ENCODE peak calls at places on chromosomes 7 and 10, in nine cellular contexts. V is vagina, S is H1, J is transverse colon, M is breast epithelium, K is sigmoid colon, X is endothelial cell of umbilical vein, H is stomach, F is Panc1. A is an unnamed sample.

GRCh38 chr10:93463723-93464511 is 18.2 kb downstream of the MYOF start:
- DNase-seq in F (no peak), X (peak; percentile 41), H (no peak), V (no peak), K (peak; percentile 85), M (no peak), J (peak; percentile 37), S (no peak), A (no peak)

GRCh38 chr10:24897326-24897926 is 55.0 kb downstream of the PRTFDC1 start:
- DNase-seq in S (no peak), H (no peak), J (no peak), K (no peak), M (no peak), X (peak; percentile 79), F (no peak), V (no peak), A (no peak)

GRCh38 chr7:19957664-19958063 is 184.2 kb upstream of the TMEM196 start:
- DNase-seq in X (no peak), H (no peak), V (no peak), M (no peak), K (no peak), J (no peak), S (no peak), F (no peak), A (no peak)

GRCh38 chr10:12603766-12604470 is 254.6 kb downstream of the CAMK1D start:
- DNase-seq in V (peak; percentile 42), M (no peak), K (no peak), X (no peak), H (no peak), F (no peak), J (peak; percentile 39), S (no peak), A (no peak)

GRCh38 chr10:17782921-17783665 is 26.1 kb upstream of the MRC1 start:
- DNase-seq in S (no peak), X (peak; percentile 94), F (no peak), V (no peak), K (no peak), M (no peak), J (no peak), H (peak; percentile 56), A (no peak)

GRCh38 chr7:155913311-155913710 is 101.0 kb upstream of the SHH start:
- DNase-seq in V (no peak), X (no peak), S (no peak), H (no peak), J (no peak), F (no peak), K (no peak), M (no peak), A (no peak)

GRCh38 chr7:20275637-20276036 is 55.1 kb upstream of the ITGB8 start:
- DNase-seq in F (no peak), H (no peak), V (no peak), J (no peak), X (no peak), M (no peak), K (no peak), S (no peak), A (no peak)

GRCh38 chr7:139680676-139681462 is 96.9 kb downstream of the HIPK2 start:
- DNase-seq in H (peak; percentile 75), M (no peak), J (no peak), K (no peak), V (no peak), S (no peak), X (peak; percentile 91), F (peak; percentile 98), A (peak; percentile 85)

GRCh38 chr7:114663502-114663901 is 248.9 kb downstream of the FOXP2 start:
- DNase-seq in K (no peak), H (no peak), F (no peak), J (peak; percentile 8), M (no peak), S (no peak), X (peak; percentile 35), V (no peak), A (no peak)

GRCh38 chr7:156751319-156751718 is 110.7 kb downstream of the RNF32 start:
- DNase-seq in H (no peak), J (no peak), X (peak; percentile 6), S (no peak), M (no peak), V (no peak), K (no peak), F (no peak), A (no peak)

GRCh38 chr7:15508258-15508657 is 53.6 kb downstream of the AGMO start:
- DNase-seq in J (no peak), S (no peak), F (no peak), H (no peak), V (no peak), K (no peak), M (no peak), X (peak; percentile 93), A (no peak)

GRCh38 chr7:43565786-43566185 is 17.1 kb upstream of the STK17A start:
- DNase-seq in X (peak; percentile 19), S (no peak), J (no peak), K (no peak), M (no peak), H (no peak), F (no peak), V (no peak), A (no peak)

GRCh38 chr10:17175551-17175950 is 25.9 kb downstream of the TRDMT1 start:
- DNase-seq in X (peak; percentile 17), F (no peak), S (no peak), H (no peak), J (no peak), M (no peak), K (no peak), V (no peak), A (no peak)

GRCh38 chr10:48377751-48378585 is 71.5 kb downstream of the MAPK8 start:
- DNase-seq in F (peak; percentile 12), S (no peak), H (no peak), V (no peak), J (no peak), X (no peak), K (no peak), M (no peak), A (no peak)

DNA sequence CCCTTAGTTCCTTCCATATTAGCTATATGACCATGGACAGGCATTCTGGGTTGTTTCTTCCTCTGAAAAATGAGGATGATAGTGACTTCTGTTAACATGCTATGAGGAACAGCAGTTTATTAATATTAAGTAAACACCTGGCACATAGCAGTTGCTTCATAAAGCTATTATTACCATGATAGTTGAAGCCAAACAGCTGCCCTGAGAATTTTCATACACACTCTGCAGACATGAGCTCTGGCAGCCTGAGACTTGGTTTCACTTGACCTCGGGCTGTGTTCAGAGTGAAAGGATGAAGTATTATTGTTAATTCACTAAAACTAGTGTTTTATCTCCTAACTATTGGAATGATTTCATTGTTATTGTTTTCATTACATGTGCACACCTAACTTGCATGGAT is 15.2 kb upstream of the IMPDH1 start:
- DNase-seq in V (no peak), S (no peak), F (no peak), J (no peak), K (no peak), M (no peak), H (no peak), X (no peak), A (no peak)
- TF ChIP-seq POLR2AphosphoS5 in V (no peak), S (no peak), F (no peak), J (no peak), K (peak; percentile 56), M (no peak), H (no peak), X (no peak), A (no peak)

GRCh38 chr10:23354630-23355343 is 10.2 kb upstream of the C10orf67 start:
- DNase-seq in H (no peak), J (no peak), V (no peak), X (no peak), S (no peak), M (no peak), F (no peak), K (no peak), A (no peak)

GRCh38 chr10:23351914-23352313 is 7.3 kb upstream of the C10orf67 start:
- DNase-seq in M (no peak), J (no peak), X (no peak), S (no peak), H (no peak), K (no peak), V (no peak), F (no peak), A (no peak)
- TF ChIP-seq CTCF in M (no peak), J (no peak), X (no peak), S (no peak), H (no peak), K (no peak), V (no peak), F (no peak), A (no peak)

GRCh38 chr7:151493083-151493482 is 26.6 kb downstream of the RHEB start:
- DNase-seq in V (no peak), M (no peak), F (no peak), H (no peak), K (no peak), X (no peak), S (no peak), J (no peak), A (no peak)
- TF ChIP-seq POLR2AphosphoS5 in V (no peak), M (no peak), F (no peak), H (no peak), K (no peak), X (no peak), S (no peak), J (no peak), A (no peak)

GRCh38 chr10:51910189-51910588 is 210.8 kb upstream of the CSTF2T start:
- DNase-seq in K (no peak), V (no peak), S (peak; percentile 53), J (no peak), X (no peak), M (no peak), H (no peak), F (no peak), A (no peak)
- TF ChIP-seq CTCF in K (no peak), V (no peak), S (no peak), J (no peak), X (no peak), M (no peak), H (no peak), F (no peak), A (no peak)

GRCh38 chr7:26193432-26194206 is 6.9 kb downstream of the HNRNPA2B1 start:
- DNase-seq in H (no peak), M (no peak), V (no peak), X (no peak), S (no peak), K (no peak), F (no peak), J (no peak), A (no peak)
- TF ChIP-seq POLR2AphosphoS5 in H (no peak), M (no peak), V (no peak), X (no peak), S (peak; percentile 54), K (no peak), F (peak; percentile 36), J (no peak), A (no peak)